ENCODE peak calls at places on chromosomes 12 and 14, in nine cellular contexts. K, J, A, W, B, Z, I, P and E are unnamed samples.

GRCh38 chr12:11719678-11720099 is 70.2 kb downstream of the ETV6 start:
- DNase-seq in A (no peak), Z (no peak), W (no peak), I (peak; percentile 70), K (no peak), P (peak; percentile 66), B (no peak), J (peak; percentile 89), E (peak; percentile 30)

GRCh38 chr14:85527458-85527857 is 2.5 kb upstream of the FLRT2 start:
- DNase-seq in A (no peak), P (no peak), K (no peak), W (no peak), I (no peak), B (no peak), J (no peak), Z (no peak), E (no peak)

GRCh38 chr14:30874120-30874998 is at the start of gene COCH:
- DNase-seq in J (no peak), B (peak; percentile 63), W (peak; percentile 6), I (peak; percentile 17), Z (peak; percentile 42), P (peak; percentile 34), A (peak; percentile 75), K (peak; percentile 71), E (no peak)

GRCh38 chr14:24861083-24861630 is 188.8 kb downstream of the STXBP6 start:
- DNase-seq in J (no peak), A (no peak), W (no peak), I (no peak), B (peak; percentile 57), Z (no peak), P (no peak), K (peak; percentile 43), E (no peak)

GRCh38 chr12:98750511-98750910 is 105.4 kb downstream of the APAF1 start:
- DNase-seq in J (no peak), B (no peak), K (no peak), Z (no peak), A (no peak), P (no peak), W (no peak), I (no peak), E (peak; percentile 70)

GRCh38 chr12:74328623-74329022 is 209.0 kb upstream of the ATXN7L3B start:
- DNase-seq in Z (no peak), W (no peak), J (no peak), I (no peak), K (no peak), A (peak; percentile 3), B (peak; percentile 39), P (no peak), E (no peak)

GRCh38 chr12:41264281-41264680 is 76.2 kb downstream of the PDZRN4 start:
- DNase-seq in B (peak; percentile 6), J (no peak), Z (no peak), P (no peak), K (peak; percentile 3), A (peak; percentile 11), W (no peak), I (no peak), E (no peak)

GRCh38 chr12:130127909-130128763 is 34.1 kb upstream of the FZD10 start:
- DNase-seq in P (peak; percentile 39), W (no peak), I (peak; percentile 31), K (no peak), A (no peak), B (no peak), Z (no peak), J (peak; percentile 71), E (no peak)

GRCh38 chr14:75003250-75004027 is 718 bp downstream of the EIF2B2 start:
- DNase-seq in B (no peak), Z (peak; percentile 33), W (no peak), I (no peak), A (no peak), K (no peak), J (no peak), P (no peak), E (no peak)

GRCh38 chr12:115049617-115050016 is 365.6 kb upstream of the TBX3 start:
- DNase-seq in A (peak; percentile 45), K (no peak), I (no peak), B (no peak), J (no peak), P (no peak), Z (no peak), W (no peak), E (no peak)

GRCh38 chr14:100384819-100385813 is 62.0 kb downstream of the SLC25A47 start:
- DNase-seq in B (peak; percentile 65), W (no peak), J (no peak), I (no peak), P (no peak), K (peak; percentile 40), Z (peak; percentile 48), A (no peak), E (no peak)

GRCh38 chr12:5081016-5081415 is 37.3 kb downstream of the KCNA5 start:
- DNase-seq in I (peak; percentile 23), W (no peak), P (peak; percentile 32), Z (no peak), B (no peak), J (no peak), K (no peak), A (no peak), E (no peak)

GRCh38 chr12:19431407-19432308 is 7.6 kb upstream of the AEBP2 start:
- DNase-seq in W (no peak), J (peak; percentile 70), P (no peak), A (no peak), Z (peak; percentile 91), B (peak; percentile 41), K (no peak), I (no peak), E (no peak)

GRCh38 chr12:124391340-124392261 is 96.7 kb downstream of the RFLNA start:
- DNase-seq in K (no peak), W (peak; percentile 34), B (peak; percentile 64), A (no peak), I (peak; percentile 50), P (peak; percentile 66), Z (peak; percentile 40), J (peak; percentile 88), E (peak; percentile 22)

GRCh38 chr14:51302319-51303030 is 62.4 kb downstream of the TMX1 start:
- DNase-seq in W (no peak), J (no peak), B (no peak), Z (no peak), I (no peak), P (no peak), K (no peak), A (no peak), E (no peak)

GRCh38 chr14:75454963-75455546 is 27.2 kb downstream of the JDP2 start:
- DNase-seq in P (peak; percentile 65), I (peak; percentile 67), W (no peak), J (peak; percentile 82), Z (no peak), A (peak; percentile 46), K (peak; percentile 15), B (peak; percentile 31), E (no peak)

GRCh38 chr14:57122129-57122528 is 146.6 kb downstream of the EXOC5 start:
- DNase-seq in P (no peak), Z (no peak), I (no peak), J (no peak), B (no peak), W (no peak), K (no peak), A (no peak), E (no peak)

GRCh38 chr12:67916266-67916970 is 72.8 kb upstream of the IFNG-AS1 start:
- DNase-seq in I (no peak), B (no peak), J (no peak), A (no peak), K (no peak), P (no peak), Z (no peak), W (no peak), E (no peak)

GRCh38 chr12:106580671-106581508 is 1.9 kb upstream of the RFX4 start:
- DNase-seq in W (no peak), I (no peak), Z (no peak), B (no peak), A (no peak), J (no peak), K (no peak), P (no peak), E (no peak)

DNA sequence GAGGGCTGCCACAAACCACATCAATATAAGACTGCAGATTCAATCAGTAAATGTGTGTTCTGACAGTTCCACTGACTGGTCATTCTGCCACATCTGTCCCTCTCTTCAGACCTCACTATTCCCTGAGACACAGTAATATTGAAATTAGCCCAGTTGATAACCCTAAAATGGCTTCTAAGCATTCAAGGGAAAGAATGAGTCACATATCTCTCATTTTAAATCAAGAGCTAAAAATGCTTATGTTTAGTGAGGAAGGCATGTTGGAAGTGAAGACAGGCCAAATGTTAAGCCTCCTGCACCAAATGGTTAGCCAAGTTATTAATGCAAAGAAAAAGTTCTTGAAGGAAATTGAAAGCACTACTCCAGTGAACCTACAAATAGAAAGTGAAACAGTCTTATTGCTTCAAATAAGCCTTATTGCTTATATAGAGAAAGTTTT is 24.5 kb upstream of the KIF21A start:
- DNase-seq in I (no peak), W (no peak), J (no peak), B (no peak), Z (peak; percentile 50), A (no peak), K (no peak), P (no peak), E (no peak)
- H3K27ac ChIP-seq in I (no peak overlapping the region), W (no peak overlapping the region), J (no peak overlapping the region), B (no peak overlapping the region), Z (peak overlapping the region; percentile 38), A (no peak overlapping the region), K (no peak overlapping the region), P (no peak overlapping the region), E (no peak overlapping the region)

GRCh38 chr14:68669644-68670343 is 123.1 kb downstream of the ZFP36L1 start:
- DNase-seq in I (peak; percentile 51), B (no peak), A (no peak), W (no peak), J (peak; percentile 58), P (no peak), K (no peak), Z (no peak), E (no peak)
- H3K27ac ChIP-seq in I (peak overlapping the region; percentile 7), B (no peak overlapping the region), A (no peak overlapping the region), W (no peak overlapping the region), J (peak overlapping the region; percentile 29), P (peak overlapping the region; percentile 23), K (no peak overlapping the region), Z (no peak overlapping the region), E (no peak overlapping the region)

GRCh38 chr12:29163146-29163545 is 14.1 kb downstream of the FAR2 start:
- DNase-seq in J (no peak), I (no peak), K (no peak), B (no peak), W (no peak), P (no peak), A (no peak), Z (no peak), E (no peak)
- H3K27ac ChIP-seq in J (no peak overlapping the region), I (no peak overlapping the region), K (no peak overlapping the region), B (no peak overlapping the region), W (no peak overlapping the region), P (no peak overlapping the region), A (no peak overlapping the region), Z (no peak overlapping the region), E (no peak overlapping the region)

GRCh38 chr12:9707356-9707755 is 25.5 kb downstream of the CLECL1 start:
- DNase-seq in B (no peak), K (no peak), A (no peak), I (no peak), Z (no peak), J (no peak), W (no peak), P (no peak), E (no peak)
- H3K27ac ChIP-seq in B (no peak overlapping the region), K (no peak overlapping the region), A (no peak overlapping the region), I (no peak overlapping the region), Z (peak overlapping the region; percentile 65), J (no peak overlapping the region), W (peak overlapping the region; percentile 19), P (no peak overlapping the region), E (no peak overlapping the region)